ENCODE peak calls at places on chromosomes 16 and 17, in nine cellular contexts. Z is tibial artery, Y is colonic mucosa, F is mammary epithelial cell, H is gastrocnemius medialis, X is A549, S is Karpas-422, E is cardiac muscle cell, J is fibroblast of lung. D is an unnamed sample. For H3K4me1, the result is how much of the 10 kb centered on the place peaks cover.

GRCh38 chr16:22202261-22202637 is 3.8 kb upstream of the EEF2K start:
- DNase-seq in F (no peak), S (no peak), Z (no peak), H (no peak), Y (no peak), E (no peak), J (no peak), X (no peak), D (no peak)

GRCh38 chr16:20884240-20884556 is 16.0 kb downstream of the DCUN1D3 start:
- DNase-seq in Z (no peak), H (no peak), S (no peak), X (no peak), Y (no peak), J (peak), F (no peak), E (peak), D (peak)

GRCh38 chr16:72179592-72179991 is 7.6 kb upstream of the PMFBP1 start:
- DNase-seq in Z (no peak), X (no peak), S (no peak), Y (no peak), F (no peak), E (no peak), J (no peak), H (no peak), D (no peak)

GRCh38 chr16:67431805-67432476 is 1.0 kb downstream of the HSD11B2 start:
- DNase-seq in F (no peak), H (no peak), S (no peak), X (no peak), J (no peak), Y (peak), Z (no peak), E (no peak), D (no peak)

GRCh38 chr17:602436-602835 is 112.2 kb downstream of the VPS53 start:
- DNase-seq in X (no peak), H (peak), F (no peak), J (no peak), E (no peak), Y (no peak), Z (no peak), S (no peak), D (no peak)

GRCh38 chr16:16075463-16076399 is 126.3 kb downstream of the ABCC1 start:
- DNase-seq in F (no peak), Y (peak), H (peak), Z (peak), S (no peak), X (no peak), J (peak), E (peak), D (no peak)

GRCh38 chr17:69246726-69247375 is 18.2 kb upstream of the ABCA10 start:
- DNase-seq in Y (no peak), F (peak), Z (no peak), H (no peak), E (peak), J (peak), X (peak), S (peak), D (peak)

GRCh38 chr16:4917117-4917516 is 19.8 kb downstream of the PPL start:
- DNase-seq in Z (no peak), Y (no peak), X (no peak), E (peak), F (no peak), J (peak), S (no peak), H (no peak), D (no peak)

GRCh38 chr17:19508327-19508867 is 25.3 kb upstream of the SLC47A1 start:
- DNase-seq in E (no peak), S (peak), Z (peak), F (no peak), H (no peak), X (no peak), J (no peak), Y (peak), D (no peak)

GRCh38 chr16:3570420-3571062 is 6.7 kb downstream of the NLRC3 start:
- DNase-seq in F (no peak), Z (no peak), H (no peak), E (no peak), S (no peak), Y (no peak), X (no peak), J (no peak), D (no peak)

GRCh38 chr17:46769531-46770438 is 48.7 kb downstream of the WNT3 start:
- DNase-seq in J (no peak), S (peak), E (no peak), F (no peak), Z (peak), X (no peak), Y (peak), H (no peak), D (no peak)

GRCh38 chr16:82639666-82640336 is 13.0 kb downstream of the CDH13 start:
- DNase-seq in Z (no peak), J (peak), F (peak), E (peak), S (peak), Y (peak), X (peak), H (peak), D (peak)

GRCh38 chr17:14427914-14428639 is 127.2 kb downstream of the HS3ST3B1 start:
- DNase-seq in J (no peak), S (peak), F (no peak), Z (no peak), X (no peak), H (no peak), E (no peak), Y (no peak), D (no peak)

GRCh38 chr16:89325861-89326471 is 108.5 kb downstream of the ZNF778 start:
- DNase-seq in Z (peak), E (peak), J (peak), Y (peak), X (peak), H (peak), F (peak), S (peak), D (peak)

GRCh38 chr16:11794991-11795886 is 1.8 kb downstream of the ZC3H7A start:
- DNase-seq in X (no peak), H (no peak), E (no peak), F (no peak), Z (peak), S (no peak), J (peak), Y (peak), D (no peak)

GRCh38 chr17:39737761-39738567 is at the start of gene GRB7:
- DNase-seq in S (no peak), J (no peak), H (no peak), X (peak), Y (peak), E (no peak), F (peak), Z (no peak), D (no peak)

GRCh38 chr17:63171428-63172205 is 205.6 kb downstream of the TANC2 start:
- DNase-seq in Y (no peak), Z (no peak), F (peak), X (no peak), E (peak), J (peak), S (no peak), H (no peak), D (no peak)

GRCh38 chr16:58222532-58223316 is 24.8 kb upstream of the CSNK2A2 start:
- DNase-seq in Y (no peak), F (peak), Z (no peak), S (no peak), H (no peak), E (peak), X (peak), J (no peak), D (no peak)

GRCh38 chr16:66486773-66487579 is 59.9 kb downstream of the BEAN1 start:
- DNase-seq in H (no peak), S (no peak), Z (peak), E (peak), J (peak), X (peak), F (peak), Y (no peak), D (peak)

GRCh38 chr16:7624871-7625766 is 292.5 kb downstream of the RBFOX1 start:
- DNase-seq in H (no peak), J (no peak), X (no peak), Z (no peak), S (no peak), F (no peak), Y (no peak), E (no peak), D (no peak)

GRCh38 chr16:54407596-54407995 is 121.0 kb upstream of the IRX3 start:
- DNase-seq in E (peak), H (no peak), Y (no peak), Z (no peak), S (no peak), J (peak), F (peak), X (no peak), D (no peak)

GRCh38 chr17:73803867-73804539 is 159.8 kb upstream of the SDK2 start:
- DNase-seq in F (no peak), E (no peak), J (no peak), Z (no peak), Y (no peak), X (no peak), S (no peak), H (no peak), D (no peak)

GRCh38 chr16:69511641-69512040 is 54.1 kb upstream of the NFAT5 start:
- DNase-seq in E (no peak), X (no peak), H (no peak), F (no peak), J (no peak), S (no peak), Y (no peak), Z (no peak), D (no peak)

GRCh38 chr16:49608801-49609200 is 235.2 kb downstream of the C16orf78 start:
- DNase-seq in Y (no peak), H (no peak), X (peak), E (peak), S (peak), F (no peak), Z (peak), J (peak), D (peak)

GRCh38 chr16:88920618-88921602 is 54.5 kb upstream of the PABPN1L start:
- DNase-seq in F (no peak), H (no peak), X (no peak), Z (no peak), E (peak), Y (peak), S (no peak), J (peak), D (no peak)

GRCh38 chr16:83338941-83339340 is 468.8 kb upstream of the HSBP1 start:
- DNase-seq in Y (no peak), E (peak), J (no peak), X (no peak), H (no peak), Z (no peak), S (no peak), F (no peak), D (peak)

GRCh38 chr16:67415872-67416793 is at the start of gene ZDHHC1:
- DNase-seq in J (peak), E (peak), Y (peak), H (no peak), Z (peak), S (no peak), X (peak), F (peak), D (peak)

GRCh38 chr17:3890082-3890892 is 2.6 kb downstream of the CAMKK1 start:
- DNase-seq in X (peak), S (peak), Y (peak), J (peak), E (peak), Z (peak), F (peak), H (peak), D (peak)

GRCh38 chr16:73048292-73049050 is 543 bp upstream of the ZFHX3 start:
- DNase-seq in S (no peak), F (no peak), H (no peak), Z (peak), Y (no peak), X (peak), J (peak), E (peak), D (peak)

GRCh38 chr16:51286272-51286671 is 135.2 kb upstream of the SALL1 start:
- DNase-seq in X (no peak), Z (no peak), E (no peak), J (no peak), S (no peak), Y (no peak), H (no peak), F (no peak), D (no peak)

GRCh38 chr17:75504347-75505151 is 10.8 kb downstream of the CASKIN2 start:
- DNase-seq in Y (peak), F (peak), E (no peak), X (peak), J (no peak), S (peak), Z (peak), H (no peak), D (no peak)

GRCh38 chr17:20097362-20097761 is 88.2 kb downstream of the SPECC1 start:
- DNase-seq in X (no peak), Z (no peak), E (no peak), H (no peak), Y (no peak), F (no peak), S (no peak), J (no peak), D (no peak)

GRCh38 chr17:74325376-74325742 is 667 bp upstream of the KIF19 start:
- DNase-seq in Z (no peak), S (no peak), E (no peak), X (no peak), F (no peak), J (no peak), H (no peak), Y (no peak), D (no peak)

DNA sequence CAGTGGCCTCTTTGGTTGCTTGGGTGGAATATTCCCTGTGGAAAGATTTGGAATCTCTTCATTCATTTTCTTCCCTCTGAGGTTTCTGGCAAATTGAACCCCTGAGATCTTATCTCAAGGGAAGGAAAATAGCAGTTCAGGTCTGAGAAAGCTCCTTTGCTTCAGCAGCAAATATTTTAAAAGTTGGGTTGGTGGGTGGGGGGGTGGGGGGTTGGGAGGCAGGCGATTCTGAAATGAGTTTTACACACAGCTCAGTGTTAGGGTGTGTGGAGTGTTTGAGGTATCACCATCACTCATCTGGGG is 6.9 kb downstream of the TBX2 start:
- DNase-seq in Y (no peak), S (no peak), F (no peak), E (no peak), X (no peak), Z (no peak), H (no peak), J (no peak), D (no peak)
- H3K4me1 ChIP-seq in Y (under half), S (under half), F (under half), E (half or more), X (under half), Z (under half), H (under half), J (under half), D (under half)

DNA sequence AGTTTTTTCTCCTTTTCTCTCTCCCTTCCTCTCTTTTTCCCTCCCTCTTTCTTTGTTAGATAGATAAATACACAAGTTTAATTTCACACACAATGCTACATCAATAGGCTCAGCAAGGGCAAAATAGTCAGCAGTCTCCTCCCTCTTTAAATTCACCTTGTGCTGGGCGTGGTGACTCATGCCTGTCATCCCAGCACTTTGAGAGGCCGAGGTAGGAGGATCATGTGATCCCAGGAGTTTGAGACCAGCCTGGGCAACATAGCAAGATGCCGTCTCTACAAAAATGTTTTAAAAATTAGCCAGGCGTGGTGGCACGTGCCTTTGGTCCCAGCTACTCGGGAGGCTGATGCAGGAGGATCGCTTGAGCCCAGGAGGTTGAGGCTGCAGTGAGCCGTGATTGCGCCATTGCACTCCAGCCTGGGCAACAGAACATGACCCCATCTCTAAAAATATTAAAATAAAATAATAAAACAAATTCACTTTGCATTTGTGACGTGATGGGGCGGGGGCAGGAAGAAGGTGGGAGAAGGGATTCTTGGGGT is 27.4 kb downstream of the IL21R start:
- DNase-seq in J (no peak), X (no peak), Z (no peak), S (no peak), H (no peak), Y (peak), F (no peak), E (no peak), D (no peak)
- H3K4me3 ChIP-seq in J (no peak), X (no peak), Z (no peak), S (no peak), H (no peak), Y (no peak), F (no peak), E (no peak), D (no peak)

GRCh38 chr16:86651013-86651627 is 72.8 kb downstream of the FOXL1 start:
- DNase-seq in Z (no peak), J (no peak), Y (no peak), F (no peak), E (no peak), X (no peak), S (no peak), H (no peak), D (no peak)

GRCh38 chr16:86647561-86647960 is 69.2 kb downstream of the FOXL1 start:
- DNase-seq in Y (no peak), E (no peak), X (no peak), Z (no peak), F (no peak), J (no peak), S (no peak), H (no peak), D (no peak)

GRCh38 chr16:86653289-86654006 is 75.1 kb downstream of the FOXL1 start:
- DNase-seq in E (peak), J (no peak), H (no peak), X (no peak), S (no peak), F (no peak), Z (no peak), Y (no peak), D (no peak)

GRCh38 chr16:86649875-86650274 is 71.5 kb downstream of the FOXL1 start:
- DNase-seq in J (no peak), X (no peak), Y (no peak), F (no peak), S (no peak), Z (no peak), E (no peak), H (no peak), D (no peak)

DNA sequence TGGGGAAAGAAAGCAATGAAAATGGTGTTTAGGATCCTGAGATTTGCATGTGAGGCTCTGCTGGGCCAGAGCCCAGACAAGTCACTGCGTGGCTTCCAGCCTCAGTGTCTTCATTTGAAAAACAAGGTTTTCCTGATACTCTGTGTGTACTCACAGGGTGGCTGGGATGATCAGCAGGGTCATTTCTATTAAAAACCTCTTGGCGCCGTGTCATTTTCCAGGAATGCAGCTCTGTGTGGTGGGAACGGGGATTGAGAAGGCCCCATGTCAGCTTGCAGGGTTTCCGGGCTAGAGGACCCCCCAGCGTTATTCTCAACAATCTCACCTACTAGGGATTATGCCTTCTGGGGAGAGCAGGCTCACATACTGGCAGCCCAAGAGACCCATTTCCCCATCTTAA is 73.5 kb downstream of the FOXL1 start:
- DNase-seq in X (no peak), H (no peak), S (no peak), Z (no peak), F (no peak), J (no peak), E (no peak), Y (no peak), D (peak)
- H3K27ac ChIP-seq in X (no peak), H (no peak), S (no peak), Z (no peak), F (no peak), J (no peak), E (no peak), Y (no peak), D (peak)

GRCh38 chr17:76997981-76998531 is 129.9 kb downstream of the MGAT5B start:
- DNase-seq in E (no peak), Y (no peak), J (no peak), X (no peak), S (no peak), H (no peak), Z (no peak), F (no peak), D (peak)
- H3K4me1 ChIP-seq in E (under half), Y (under half), J (under half), X (under half), S (under half), H (under half), Z (under half), F (under half), D (half or more)

DNA sequence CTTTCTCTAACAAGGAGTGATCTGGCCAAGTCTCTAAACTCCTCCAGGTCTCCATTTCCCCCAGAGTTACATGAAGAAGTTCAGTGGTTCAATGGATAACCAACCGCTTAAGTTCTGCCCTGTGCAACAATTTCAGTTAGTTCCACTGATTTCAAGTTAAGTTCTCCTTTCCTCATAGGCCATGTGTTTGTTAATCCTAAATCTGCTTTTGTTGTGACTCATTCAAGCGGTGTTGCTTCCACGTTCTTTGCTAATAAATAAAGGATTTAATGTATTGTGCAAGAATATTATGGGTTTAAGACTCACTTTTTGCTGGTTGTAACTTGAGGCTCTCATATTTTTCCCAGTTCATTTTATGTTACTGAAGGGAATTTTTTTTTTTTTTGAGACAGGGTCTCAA is 36.3 kb downstream of the GNA13 start:
- DNase-seq in X (no peak), H (no peak), Z (no peak), E (peak), J (peak), Y (no peak), S (no peak), F (peak), D (peak)
- H3K4me3 ChIP-seq in X (no peak), H (no peak), Z (no peak), E (no peak), J (no peak), Y (no peak), S (no peak), F (no peak), D (no peak)

DNA sequence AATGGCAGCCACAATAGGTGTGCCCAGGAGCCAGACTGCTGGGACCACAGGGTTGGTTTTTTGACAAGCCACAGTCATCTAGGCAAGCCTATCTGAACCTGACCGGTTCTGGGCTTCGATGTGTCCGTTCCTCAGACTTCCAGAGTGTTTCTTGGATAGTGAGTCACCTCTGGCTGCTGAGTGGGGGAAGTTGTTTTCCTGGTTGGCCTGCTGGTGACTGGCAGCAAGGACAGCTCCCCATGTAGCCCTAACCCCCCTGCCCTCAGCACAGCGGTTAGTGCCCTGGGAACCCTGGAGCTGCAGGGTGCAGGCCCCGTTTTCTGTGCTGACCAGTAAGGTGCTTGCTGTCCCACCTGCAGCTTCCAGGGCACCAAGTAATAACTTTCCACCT is 65.5 kb downstream of the PLD6 start:
- DNase-seq in X (peak), E (peak), F (peak), S (no peak), H (no peak), J (peak), Z (no peak), Y (no peak), D (no peak)
- H3K27ac ChIP-seq in X (peak), E (no peak), F (no peak), S (no peak), H (peak), J (no peak), Z (peak), Y (no peak), D (no peak)